ENCODE peak calls at places on chromosomes 11 and 22, in four cellular contexts. D is DMS153; Z is stimulated activated naive CD4-positive, alpha-beta T cell; R is heart left ventricle. U is an unnamed sample.

GRCh38 chr22:50600541-50600940 is at the start of gene MAPK8IP2:
- DNase-seq in D (no peak), Z (no peak), R (no peak), U (no peak)

GRCh38 chr11:43825217-43825816 is 55.3 kb upstream of the ALKBH3 start:
- DNase-seq in D (no peak), Z (no peak), R (no peak), U (peak)

GRCh38 chr11:134529212-134530096 is 117.4 kb upstream of the B3GAT1 start:
- DNase-seq in D (no peak), Z (no peak), R (no peak), U (no peak)

GRCh38 chr22:50246242-50247175 is 1.7 kb upstream of the TUBGCP6 start:
- DNase-seq in D (no peak), Z (no peak), R (no peak), U (no peak)

GRCh38 chr22:47174671-47175111 is 412.2 kb downstream of the TBC1D22A start:
- DNase-seq in D (no peak), Z (no peak), R (peak), U (no peak)

GRCh38 chr11:57205046-57205671 is 23.4 kb downstream of the LRRC55 start:
- DNase-seq in D (no peak), Z (no peak), R (no peak), U (peak)

GRCh38 chr11:33315822-33316221 is 58.6 kb downstream of the HIPK3 start:
- DNase-seq in D (no peak), Z (no peak), R (no peak), U (no peak)

GRCh38 chr22:19886605-19887250 is 32.1 kb upstream of the GNB1L start:
- DNase-seq in D (no peak), Z (peak), R (no peak), U (peak)

GRCh38 chr11:100925935-100926334 is 203.7 kb downstream of the PGR start:
- DNase-seq in D (no peak), Z (no peak), R (no peak), U (peak)

GRCh38 chr11:65301491-65302329 is 13.0 kb upstream of the CDC42EP2 start:
- DNase-seq in D (no peak), Z (no peak), R (peak), U (peak)

GRCh38 chr11:77407613-77408012 is 66.3 kb downstream of the PAK1 start:
- DNase-seq in D (peak), Z (no peak), R (no peak), U (peak)

GRCh38 chr11:7520011-7520942 is 6.5 kb downstream of the PPFIBP2 start:
- DNase-seq in D (no peak), Z (no peak), R (no peak), U (no peak)

GRCh38 chr11:2523821-2524391 is 79.1 kb downstream of the KCNQ1 start:
- DNase-seq in D (no peak), Z (no peak), R (peak), U (no peak)

GRCh38 chr11:79046365-79046764 is 394.5 kb downstream of the TENM4 start:
- DNase-seq in D (no peak), Z (no peak), R (no peak), U (peak)

GRCh38 chr22:27113211-27114030 is 456.0 kb downstream of the MIAT start:
- DNase-seq in D (peak), Z (no peak), R (peak), U (peak)

GRCh38 chr11:121249039-121249663 is 43.4 kb upstream of the SC5D start:
- DNase-seq in D (no peak), Z (no peak), R (no peak), U (peak)

GRCh38 chr11:93279911-93280347 is 50.6 kb upstream of the DEUP1 start:
- DNase-seq in D (peak), Z (no peak), R (no peak), U (no peak)

GRCh38 chr11:93089474-93090102 is 108.2 kb downstream of the SLC36A4 start:
- DNase-seq in D (peak), Z (no peak), R (no peak), U (peak)

GRCh38 chr11:62449451-62449851 is 30.6 kb downstream of the SCGB1A1 start:
- DNase-seq in D (no peak), Z (no peak), R (no peak), U (no peak)

GRCh38 chr11:78946945-78947914 is 372.6 kb upstream of the NARS2 start:
- DNase-seq in D (no peak), Z (no peak), R (no peak), U (peak)

GRCh38 chr11:75203641-75204011 is 36.9 kb upstream of the TPBGL start:
- DNase-seq in D (no peak), Z (no peak), R (no peak), U (no peak)

GRCh38 chr22:45537734-45538181 is 35.1 kb downstream of the FBLN1 start:
- DNase-seq in D (peak), Z (no peak), R (no peak), U (peak)

U was measured in RPMI7951.